ENCODE peak calls at places on chromosomes 2 and 18, in four cellular contexts. One of them, this sample, is unnamed.

GRCh38 chr2:85939136-85939535 is 50.3 kb upstream of the ST3GAL5 start:
- DNase-seq in M059J: no peak
- DNase-seq in caudate nucleus: no peak
- DNase-seq in upper lobe of right lung: no peak
- DNase-seq in this sample: no peak

GRCh38 chr2:240644859-240645301 is 19.6 kb downstream of the GPR35 start:
- DNase-seq in M059J: no peak
- DNase-seq in caudate nucleus: no peak
- DNase-seq in upper lobe of right lung: peak
- DNase-seq in this sample: no peak

GRCh38 chr18:10391506-10391905 is 62.9 kb upstream of the APCDD1 start:
- DNase-seq in M059J: no peak
- DNase-seq in upper lobe of right lung: no peak
- DNase-seq in caudate nucleus: no peak
- DNase-seq in this sample: no peak

GRCh38 chr2:6960659-6961058 is 43.4 kb downstream of the RNF144A start:
- DNase-seq in caudate nucleus: no peak
- DNase-seq in M059J: no peak
- DNase-seq in upper lobe of right lung: no peak
- DNase-seq in this sample: no peak

GRCh38 chr18:58389745-58390144 is 239.1 kb downstream of the ALPK2 start:
- DNase-seq in upper lobe of right lung: no peak
- DNase-seq in caudate nucleus: no peak
- DNase-seq in M059J: no peak
- DNase-seq in this sample: no peak

GRCh38 chr2:3154694-3155093 is 222.9 kb downstream of the EIPR1 start:
- DNase-seq in caudate nucleus: no peak
- DNase-seq in M059J: no peak
- DNase-seq in upper lobe of right lung: no peak
- DNase-seq in this sample: no peak

GRCh38 chr2:216866515-216867095 is 6.7 kb upstream of the TNP1 start:
- DNase-seq in caudate nucleus: no peak
- DNase-seq in upper lobe of right lung: no peak
- DNase-seq in M059J: no peak
- DNase-seq in this sample: no peak

GRCh38 chr2:39516347-39517101 is 79.4 kb upstream of the MAP4K3 start:
- DNase-seq in M059J: no peak
- DNase-seq in upper lobe of right lung: no peak
- DNase-seq in caudate nucleus: peak
- DNase-seq in this sample: no peak

GRCh38 chr18:36662000-36662399 is 166.8 kb downstream of the TPGS2 start:
- DNase-seq in upper lobe of right lung: no peak
- DNase-seq in caudate nucleus: no peak
- DNase-seq in M059J: peak
- DNase-seq in this sample: no peak

GRCh38 chr18:32026491-32027086 is 8.0 kb downstream of the RNF125 start:
- DNase-seq in caudate nucleus: no peak
- DNase-seq in upper lobe of right lung: no peak
- DNase-seq in M059J: no peak
- DNase-seq in this sample: no peak

GRCh38 chr2:135817946-135818345 is 19.0 kb downstream of the LCT start:
- DNase-seq in M059J: peak
- DNase-seq in caudate nucleus: no peak
- DNase-seq in upper lobe of right lung: no peak
- DNase-seq in this sample: no peak

GRCh38 chr2:29606105-29606871 is 315.1 kb downstream of the ALK start:
- DNase-seq in M059J: peak
- DNase-seq in caudate nucleus: no peak
- DNase-seq in upper lobe of right lung: no peak
- DNase-seq in this sample: no peak

GRCh38 chr2:173462908-173463840 is 108.5 kb downstream of the CDCA7 start:
- DNase-seq in upper lobe of right lung: no peak
- DNase-seq in M059J: no peak
- DNase-seq in caudate nucleus: no peak
- DNase-seq in this sample: no peak

GRCh38 chr2:132929786-132930185 is 259.8 kb upstream of the LYPD1 start:
- DNase-seq in M059J: no peak
- DNase-seq in upper lobe of right lung: no peak
- DNase-seq in caudate nucleus: no peak
- DNase-seq in this sample: no peak

GRCh38 chr2:231563378-231563961 is 29.2 kb upstream of the TEX44 start:
- DNase-seq in caudate nucleus: peak
- DNase-seq in upper lobe of right lung: no peak
- DNase-seq in M059J: peak
- DNase-seq in this sample: no peak

GRCh38 chr2:85844486-85844885 is 44.3 kb downstream of the ST3GAL5 start:
- DNase-seq in M059J: no peak
- DNase-seq in upper lobe of right lung: no peak
- DNase-seq in caudate nucleus: no peak
- DNase-seq in this sample: no peak

GRCh38 chr2:27664245-27664574 is 521 bp downstream of the SLC4A1AP start:
- DNase-seq in M059J: no peak
- DNase-seq in caudate nucleus: no peak
- DNase-seq in upper lobe of right lung: no peak
- DNase-seq in this sample: no peak

GRCh38 chr2:85254540-85255261 is 73.1 kb downstream of the TGOLN2 start:
- DNase-seq in upper lobe of right lung: no peak
- DNase-seq in M059J: no peak
- DNase-seq in caudate nucleus: no peak
- DNase-seq in this sample: no peak

GRCh38 chr2:88838165-88838635 is 146.7 kb downstream of the RPIA start:
- DNase-seq in upper lobe of right lung: no peak
- DNase-seq in caudate nucleus: no peak
- DNase-seq in M059J: no peak
- DNase-seq in this sample: no peak

GRCh38 chr2:15623898-15624541 is 32.4 kb downstream of the DDX1 start:
- DNase-seq in upper lobe of right lung: no peak
- DNase-seq in M059J: no peak
- DNase-seq in caudate nucleus: no peak
- DNase-seq in this sample: no peak

GRCh38 chr2:21047161-21048009 is 3.5 kb upstream of the APOB start:
- DNase-seq in M059J: no peak
- DNase-seq in upper lobe of right lung: no peak
- DNase-seq in caudate nucleus: no peak
- DNase-seq in this sample: peak

GRCh38 chr2:98763209-98763951 is 32.4 kb upstream of the MGAT4A start:
- DNase-seq in upper lobe of right lung: no peak
- DNase-seq in caudate nucleus: no peak
- DNase-seq in M059J: no peak
- DNase-seq in this sample: no peak

GRCh38 chr2:71889991-71890684 is 257.5 kb downstream of the CYP26B1 start:
- DNase-seq in upper lobe of right lung: no peak
- DNase-seq in M059J: peak
- DNase-seq in caudate nucleus: no peak
- DNase-seq in this sample: peak

GRCh38 chr2:78644849-78645248 is 380.7 kb upstream of the REG3G start:
- DNase-seq in M059J: peak
- DNase-seq in upper lobe of right lung: no peak
- DNase-seq in caudate nucleus: no peak
- DNase-seq in this sample: no peak

GRCh38 chr18:596288-596881 is 403 bp upstream of the CLUL1 start:
- DNase-seq in M059J: peak
- DNase-seq in caudate nucleus: no peak
- DNase-seq in upper lobe of right lung: no peak
- DNase-seq in this sample: no peak

GRCh38 chr2:203869610-203870042 is 2.1 kb downstream of the CTLA4 start:
- DNase-seq in M059J: no peak
- DNase-seq in caudate nucleus: no peak
- DNase-seq in upper lobe of right lung: no peak
- DNase-seq in this sample: no peak

GRCh38 chr2:5742126-5742525 is 49.9 kb downstream of the SOX11 start:
- DNase-seq in M059J: no peak
- DNase-seq in upper lobe of right lung: no peak
- DNase-seq in caudate nucleus: no peak
- DNase-seq in this sample: no peak

GRCh38 chr2:98772531-98772930 is 41.6 kb upstream of the MGAT4A start:
- DNase-seq in M059J: no peak
- DNase-seq in caudate nucleus: no peak
- DNase-seq in upper lobe of right lung: no peak
- DNase-seq in this sample: no peak

GRCh38 chr2:168727904-168728470 is 74.5 kb upstream of the NOSTRIN start:
- DNase-seq in M059J: no peak
- DNase-seq in caudate nucleus: no peak
- DNase-seq in upper lobe of right lung: no peak
- DNase-seq in this sample: no peak

This sample was measured in coronary artery.